ENCODE peak calls at places on chromosomes 1 and 21, in nine cellular contexts. One of them, this sample, is unnamed.

GRCh38 chr1:22117238-22117637 is 25.7 kb downstream of the WNT4 start:
- DNase-seq in HEK293T: no peak
- DNase-seq in bronchial epithelial cell: no peak
- DNase-seq in stimulated activated CD8-positive, alpha-beta memory T cell treated with anti-CD3 and anti-CD28 coated beads, Interleukin-2, amount 100 ng/mL, for 48 hours: no peak
- DNase-seq in caudate nucleus: no peak
- DNase-seq in activated T-helper 1 cell treated with anti-CD3 and anti-CD28 coated beads, Interleukin-2, amount 50 U/mL, for 16 hours: no peak
- DNase-seq in T-helper 1 cell: no peak
- DNase-seq in ELR: no peak
- DNase-seq in tibial artery: no peak
- DNase-seq in this sample: no peak

GRCh38 chr1:225746361-225747179 is 31.1 kb upstream of the SRP9 start:
- DNase-seq in bronchial epithelial cell: peak
- DNase-seq in ELR: peak
- DNase-seq in tibial artery: peak
- DNase-seq in activated T-helper 1 cell treated with anti-CD3 and anti-CD28 coated beads, Interleukin-2, amount 50 U/mL, for 16 hours: no peak
- DNase-seq in HEK293T: no peak
- DNase-seq in caudate nucleus: no peak
- DNase-seq in stimulated activated CD8-positive, alpha-beta memory T cell treated with anti-CD3 and anti-CD28 coated beads, Interleukin-2, amount 100 ng/mL, for 48 hours: no peak
- DNase-seq in T-helper 1 cell: no peak
- DNase-seq in this sample: no peak

GRCh38 chr21:31557956-31558838 is 101.3 kb upstream of the SOD1 start:
- DNase-seq in T-helper 1 cell: peak
- DNase-seq in HEK293T: peak
- DNase-seq in tibial artery: no peak
- DNase-seq in caudate nucleus: peak
- DNase-seq in stimulated activated CD8-positive, alpha-beta memory T cell treated with anti-CD3 and anti-CD28 coated beads, Interleukin-2, amount 100 ng/mL, for 48 hours: peak
- DNase-seq in bronchial epithelial cell: no peak
- DNase-seq in activated T-helper 1 cell treated with anti-CD3 and anti-CD28 coated beads, Interleukin-2, amount 50 U/mL, for 16 hours: no peak
- DNase-seq in ELR: peak
- DNase-seq in this sample: peak

GRCh38 chr1:2073382-2074230 is 23.4 kb downstream of the PRKCZ start:
- DNase-seq in tibial artery: no peak
- DNase-seq in T-helper 1 cell: no peak
- DNase-seq in ELR: peak
- DNase-seq in activated T-helper 1 cell treated with anti-CD3 and anti-CD28 coated beads, Interleukin-2, amount 50 U/mL, for 16 hours: no peak
- DNase-seq in bronchial epithelial cell: no peak
- DNase-seq in caudate nucleus: peak
- DNase-seq in HEK293T: no peak
- DNase-seq in stimulated activated CD8-positive, alpha-beta memory T cell treated with anti-CD3 and anti-CD28 coated beads, Interleukin-2, amount 100 ng/mL, for 48 hours: no peak
- DNase-seq in this sample: no peak

GRCh38 chr1:84541679-84542078 is 32.6 kb downstream of the CTBS start:
- DNase-seq in bronchial epithelial cell: no peak
- DNase-seq in caudate nucleus: no peak
- DNase-seq in tibial artery: no peak
- DNase-seq in stimulated activated CD8-positive, alpha-beta memory T cell treated with anti-CD3 and anti-CD28 coated beads, Interleukin-2, amount 100 ng/mL, for 48 hours: no peak
- DNase-seq in ELR: peak
- DNase-seq in activated T-helper 1 cell treated with anti-CD3 and anti-CD28 coated beads, Interleukin-2, amount 50 U/mL, for 16 hours: no peak
- DNase-seq in HEK293T: no peak
- DNase-seq in T-helper 1 cell: no peak
- DNase-seq in this sample: no peak

GRCh38 chr1:214392246-214392645 is 111.3 kb downstream of the SMYD2 start:
- DNase-seq in activated T-helper 1 cell treated with anti-CD3 and anti-CD28 coated beads, Interleukin-2, amount 50 U/mL, for 16 hours: no peak
- DNase-seq in stimulated activated CD8-positive, alpha-beta memory T cell treated with anti-CD3 and anti-CD28 coated beads, Interleukin-2, amount 100 ng/mL, for 48 hours: no peak
- DNase-seq in tibial artery: no peak
- DNase-seq in ELR: no peak
- DNase-seq in caudate nucleus: no peak
- DNase-seq in bronchial epithelial cell: no peak
- DNase-seq in HEK293T: no peak
- DNase-seq in T-helper 1 cell: no peak
- DNase-seq in this sample: no peak

GRCh38 chr1:214549604-214550338 is 1.6 kb downstream of the PTPN14 start:
- DNase-seq in tibial artery: no peak
- DNase-seq in ELR: peak
- DNase-seq in bronchial epithelial cell: no peak
- DNase-seq in activated T-helper 1 cell treated with anti-CD3 and anti-CD28 coated beads, Interleukin-2, amount 50 U/mL, for 16 hours: no peak
- DNase-seq in caudate nucleus: no peak
- DNase-seq in HEK293T: no peak
- DNase-seq in stimulated activated CD8-positive, alpha-beta memory T cell treated with anti-CD3 and anti-CD28 coated beads, Interleukin-2, amount 100 ng/mL, for 48 hours: no peak
- DNase-seq in T-helper 1 cell: no peak
- DNase-seq in this sample: no peak

GRCh38 chr1:243738020-243738419 is 112.0 kb downstream of the AKT3 start:
- DNase-seq in caudate nucleus: no peak
- DNase-seq in stimulated activated CD8-positive, alpha-beta memory T cell treated with anti-CD3 and anti-CD28 coated beads, Interleukin-2, amount 100 ng/mL, for 48 hours: no peak
- DNase-seq in bronchial epithelial cell: no peak
- DNase-seq in HEK293T: no peak
- DNase-seq in ELR: no peak
- DNase-seq in tibial artery: no peak
- DNase-seq in activated T-helper 1 cell treated with anti-CD3 and anti-CD28 coated beads, Interleukin-2, amount 50 U/mL, for 16 hours: no peak
- DNase-seq in T-helper 1 cell: no peak
- DNase-seq in this sample: no peak

GRCh38 chr21:25508364-25508763 is 98.9 kb downstream of the MRPL39 start:
- DNase-seq in ELR: no peak
- DNase-seq in HEK293T: no peak
- DNase-seq in stimulated activated CD8-positive, alpha-beta memory T cell treated with anti-CD3 and anti-CD28 coated beads, Interleukin-2, amount 100 ng/mL, for 48 hours: no peak
- DNase-seq in bronchial epithelial cell: no peak
- DNase-seq in activated T-helper 1 cell treated with anti-CD3 and anti-CD28 coated beads, Interleukin-2, amount 50 U/mL, for 16 hours: no peak
- DNase-seq in caudate nucleus: no peak
- DNase-seq in tibial artery: no peak
- DNase-seq in T-helper 1 cell: no peak
- DNase-seq in this sample: no peak

GRCh38 chr1:177969825-177970371 is at the start of gene SEC16B:
- DNase-seq in stimulated activated CD8-positive, alpha-beta memory T cell treated with anti-CD3 and anti-CD28 coated beads, Interleukin-2, amount 100 ng/mL, for 48 hours: no peak
- DNase-seq in HEK293T: no peak
- DNase-seq in activated T-helper 1 cell treated with anti-CD3 and anti-CD28 coated beads, Interleukin-2, amount 50 U/mL, for 16 hours: no peak
- DNase-seq in tibial artery: no peak
- DNase-seq in T-helper 1 cell: no peak
- DNase-seq in caudate nucleus: no peak
- DNase-seq in ELR: no peak
- DNase-seq in bronchial epithelial cell: no peak
- DNase-seq in this sample: no peak

GRCh38 chr1:66563094-66563800 is 29.3 kb downstream of the SGIP1 start:
- DNase-seq in ELR: peak
- DNase-seq in tibial artery: peak
- DNase-seq in HEK293T: no peak
- DNase-seq in caudate nucleus: no peak
- DNase-seq in T-helper 1 cell: no peak
- DNase-seq in stimulated activated CD8-positive, alpha-beta memory T cell treated with anti-CD3 and anti-CD28 coated beads, Interleukin-2, amount 100 ng/mL, for 48 hours: no peak
- DNase-seq in activated T-helper 1 cell treated with anti-CD3 and anti-CD28 coated beads, Interleukin-2, amount 50 U/mL, for 16 hours: no peak
- DNase-seq in bronchial epithelial cell: peak
- DNase-seq in this sample: no peak

GRCh38 chr1:7407547-7407895 is 363.6 kb upstream of the VAMP3 start:
- DNase-seq in stimulated activated CD8-positive, alpha-beta memory T cell treated with anti-CD3 and anti-CD28 coated beads, Interleukin-2, amount 100 ng/mL, for 48 hours: no peak
- DNase-seq in caudate nucleus: no peak
- DNase-seq in ELR: no peak
- DNase-seq in T-helper 1 cell: no peak
- DNase-seq in bronchial epithelial cell: no peak
- DNase-seq in activated T-helper 1 cell treated with anti-CD3 and anti-CD28 coated beads, Interleukin-2, amount 50 U/mL, for 16 hours: no peak
- DNase-seq in HEK293T: no peak
- DNase-seq in tibial artery: no peak
- DNase-seq in this sample: no peak

GRCh38 chr1:1889090-1889750 is 1.7 kb downstream of the GNB1 start:
- DNase-seq in activated T-helper 1 cell treated with anti-CD3 and anti-CD28 coated beads, Interleukin-2, amount 50 U/mL, for 16 hours: no peak
- DNase-seq in tibial artery: no peak
- DNase-seq in bronchial epithelial cell: no peak
- DNase-seq in stimulated activated CD8-positive, alpha-beta memory T cell treated with anti-CD3 and anti-CD28 coated beads, Interleukin-2, amount 100 ng/mL, for 48 hours: no peak
- DNase-seq in caudate nucleus: no peak
- DNase-seq in ELR: no peak
- DNase-seq in HEK293T: no peak
- DNase-seq in T-helper 1 cell: no peak
- DNase-seq in this sample: no peak

GRCh38 chr1:8870605-8871538 is 7.6 kb downstream of the ENO1 start:
- DNase-seq in stimulated activated CD8-positive, alpha-beta memory T cell treated with anti-CD3 and anti-CD28 coated beads, Interleukin-2, amount 100 ng/mL, for 48 hours: no peak
- DNase-seq in T-helper 1 cell: no peak
- DNase-seq in HEK293T: no peak
- DNase-seq in tibial artery: no peak
- DNase-seq in bronchial epithelial cell: peak
- DNase-seq in caudate nucleus: no peak
- DNase-seq in ELR: peak
- DNase-seq in activated T-helper 1 cell treated with anti-CD3 and anti-CD28 coated beads, Interleukin-2, amount 50 U/mL, for 16 hours: no peak
- DNase-seq in this sample: no peak

GRCh38 chr1:172838681-172839313 is 179.9 kb downstream of the FASLG start:
- DNase-seq in bronchial epithelial cell: no peak
- DNase-seq in caudate nucleus: no peak
- DNase-seq in activated T-helper 1 cell treated with anti-CD3 and anti-CD28 coated beads, Interleukin-2, amount 50 U/mL, for 16 hours: no peak
- DNase-seq in HEK293T: no peak
- DNase-seq in T-helper 1 cell: no peak
- DNase-seq in ELR: no peak
- DNase-seq in tibial artery: no peak
- DNase-seq in stimulated activated CD8-positive, alpha-beta memory T cell treated with anti-CD3 and anti-CD28 coated beads, Interleukin-2, amount 100 ng/mL, for 48 hours: no peak
- DNase-seq in this sample: no peak

GRCh38 chr1:119549719-119550141 is 42.7 kb downstream of the HSD3B1 start:
- DNase-seq in HEK293T: peak
- DNase-seq in T-helper 1 cell: no peak
- DNase-seq in tibial artery: peak
- DNase-seq in activated T-helper 1 cell treated with anti-CD3 and anti-CD28 coated beads, Interleukin-2, amount 50 U/mL, for 16 hours: no peak
- DNase-seq in ELR: peak
- DNase-seq in caudate nucleus: peak
- DNase-seq in bronchial epithelial cell: peak
- DNase-seq in stimulated activated CD8-positive, alpha-beta memory T cell treated with anti-CD3 and anti-CD28 coated beads, Interleukin-2, amount 100 ng/mL, for 48 hours: no peak
- DNase-seq in this sample: no peak

GRCh38 chr21:26756491-26757159 is 88.6 kb downstream of the ADAMTS1 start:
- DNase-seq in ELR: no peak
- DNase-seq in stimulated activated CD8-positive, alpha-beta memory T cell treated with anti-CD3 and anti-CD28 coated beads, Interleukin-2, amount 100 ng/mL, for 48 hours: no peak
- DNase-seq in HEK293T: no peak
- DNase-seq in caudate nucleus: no peak
- DNase-seq in tibial artery: no peak
- DNase-seq in bronchial epithelial cell: no peak
- DNase-seq in activated T-helper 1 cell treated with anti-CD3 and anti-CD28 coated beads, Interleukin-2, amount 50 U/mL, for 16 hours: no peak
- DNase-seq in T-helper 1 cell: no peak
- DNase-seq in this sample: no peak

GRCh38 chr1:109466440-109467300 is at the start of gene SYPL2:
- DNase-seq in stimulated activated CD8-positive, alpha-beta memory T cell treated with anti-CD3 and anti-CD28 coated beads, Interleukin-2, amount 100 ng/mL, for 48 hours: no peak
- DNase-seq in caudate nucleus: no peak
- DNase-seq in activated T-helper 1 cell treated with anti-CD3 and anti-CD28 coated beads, Interleukin-2, amount 50 U/mL, for 16 hours: no peak
- DNase-seq in tibial artery: no peak
- DNase-seq in HEK293T: peak
- DNase-seq in bronchial epithelial cell: no peak
- DNase-seq in ELR: peak
- DNase-seq in T-helper 1 cell: no peak
- DNase-seq in this sample: no peak

GRCh38 chr21:46424621-46425020 is 34.1 kb upstream of the DIP2A start:
- DNase-seq in caudate nucleus: no peak
- DNase-seq in stimulated activated CD8-positive, alpha-beta memory T cell treated with anti-CD3 and anti-CD28 coated beads, Interleukin-2, amount 100 ng/mL, for 48 hours: no peak
- DNase-seq in ELR: no peak
- DNase-seq in T-helper 1 cell: no peak
- DNase-seq in bronchial epithelial cell: no peak
- DNase-seq in activated T-helper 1 cell treated with anti-CD3 and anti-CD28 coated beads, Interleukin-2, amount 50 U/mL, for 16 hours: no peak
- DNase-seq in tibial artery: no peak
- DNase-seq in HEK293T: no peak
- DNase-seq in this sample: peak

GRCh38 chr1:152533327-152533938 is 19.2 kb downstream of the CRCT1 start:
- DNase-seq in activated T-helper 1 cell treated with anti-CD3 and anti-CD28 coated beads, Interleukin-2, amount 50 U/mL, for 16 hours: no peak
- DNase-seq in caudate nucleus: no peak
- DNase-seq in ELR: peak
- DNase-seq in T-helper 1 cell: no peak
- DNase-seq in tibial artery: no peak
- DNase-seq in HEK293T: peak
- DNase-seq in stimulated activated CD8-positive, alpha-beta memory T cell treated with anti-CD3 and anti-CD28 coated beads, Interleukin-2, amount 100 ng/mL, for 48 hours: peak
- DNase-seq in bronchial epithelial cell: peak
- DNase-seq in this sample: no peak

GRCh38 chr1:5111581-5111980 is 457.2 kb downstream of the AJAP1 start:
- DNase-seq in HEK293T: no peak
- DNase-seq in activated T-helper 1 cell treated with anti-CD3 and anti-CD28 coated beads, Interleukin-2, amount 50 U/mL, for 16 hours: no peak
- DNase-seq in caudate nucleus: no peak
- DNase-seq in ELR: no peak
- DNase-seq in stimulated activated CD8-positive, alpha-beta memory T cell treated with anti-CD3 and anti-CD28 coated beads, Interleukin-2, amount 100 ng/mL, for 48 hours: no peak
- DNase-seq in T-helper 1 cell: no peak
- DNase-seq in tibial artery: no peak
- DNase-seq in bronchial epithelial cell: no peak
- DNase-seq in this sample: no peak

GRCh38 chr1:228392111-228392936 is 14.3 kb downstream of the TRIM11 start:
- DNase-seq in activated T-helper 1 cell treated with anti-CD3 and anti-CD28 coated beads, Interleukin-2, amount 50 U/mL, for 16 hours: no peak
- DNase-seq in T-helper 1 cell: no peak
- DNase-seq in ELR: peak
- DNase-seq in caudate nucleus: no peak
- DNase-seq in HEK293T: no peak
- DNase-seq in stimulated activated CD8-positive, alpha-beta memory T cell treated with anti-CD3 and anti-CD28 coated beads, Interleukin-2, amount 100 ng/mL, for 48 hours: no peak
- DNase-seq in tibial artery: no peak
- DNase-seq in bronchial epithelial cell: no peak
- DNase-seq in this sample: no peak

GRCh38 chr1:167617100-167617949 is 12.7 kb upstream of the RCSD1 start:
- DNase-seq in bronchial epithelial cell: peak
- DNase-seq in caudate nucleus: no peak
- DNase-seq in T-helper 1 cell: no peak
- DNase-seq in ELR: peak
- DNase-seq in activated T-helper 1 cell treated with anti-CD3 and anti-CD28 coated beads, Interleukin-2, amount 50 U/mL, for 16 hours: no peak
- DNase-seq in stimulated activated CD8-positive, alpha-beta memory T cell treated with anti-CD3 and anti-CD28 coated beads, Interleukin-2, amount 100 ng/mL, for 48 hours: no peak
- DNase-seq in tibial artery: peak
- DNase-seq in HEK293T: no peak
- DNase-seq in this sample: no peak

GRCh38 chr1:222914861-222915632 is 100.2 kb downstream of the DISP1 start:
- DNase-seq in HEK293T: no peak
- DNase-seq in caudate nucleus: no peak
- DNase-seq in activated T-helper 1 cell treated with anti-CD3 and anti-CD28 coated beads, Interleukin-2, amount 50 U/mL, for 16 hours: no peak
- DNase-seq in T-helper 1 cell: no peak
- DNase-seq in ELR: peak
- DNase-seq in stimulated activated CD8-positive, alpha-beta memory T cell treated with anti-CD3 and anti-CD28 coated beads, Interleukin-2, amount 100 ng/mL, for 48 hours: no peak
- DNase-seq in bronchial epithelial cell: peak
- DNase-seq in tibial artery: no peak
- DNase-seq in this sample: no peak

GRCh38 chr1:10821388-10821787 is 24.9 kb upstream of the CASZ1 start:
- DNase-seq in caudate nucleus: no peak
- DNase-seq in tibial artery: no peak
- DNase-seq in bronchial epithelial cell: no peak
- DNase-seq in activated T-helper 1 cell treated with anti-CD3 and anti-CD28 coated beads, Interleukin-2, amount 50 U/mL, for 16 hours: no peak
- DNase-seq in T-helper 1 cell: no peak
- DNase-seq in HEK293T: no peak
- DNase-seq in ELR: no peak
- DNase-seq in stimulated activated CD8-positive, alpha-beta memory T cell treated with anti-CD3 and anti-CD28 coated beads, Interleukin-2, amount 100 ng/mL, for 48 hours: no peak
- DNase-seq in this sample: no peak